ENCODE peak calls at places on chromosomes 4 and X, in four cellular contexts. S is progenitor cell of endocrine pancreas, A is tibial nerve, K is tibial artery. C is an unnamed sample.

GRCh38 chr4:4711902-4712301 is 147.6 kb upstream of the MSX1 start:
- DNase-seq in S (no peak), A (no peak), K (no peak), C (no peak)

GRCh38 chr4:7904108-7904516 is 35.5 kb downstream of the AFAP1 start:
- DNase-seq in S (no peak), K (no peak), A (no peak), C (no peak)

GRCh38 chr4:24772061-24772705 is 23.2 kb upstream of the SOD3 start:
- DNase-seq in K (no peak), S (no peak), A (no peak), C (no peak)

GRCh38 chrX:14027031-14027430 is 2.7 kb downstream of the GEMIN8 start:
- DNase-seq in A (no peak), S (no peak), K (no peak), C (no peak)

GRCh38 chr4:53617101-53617680 is 25.9 kb upstream of the LNX1 start:
- DNase-seq in S (no peak), A (no peak), K (no peak), C (no peak)

GRCh38 chr4:182240161-182241130 is 2.8 kb upstream of the TENM3 start:
- DNase-seq in A (no peak), S (no peak), K (no peak), C (no peak)

GRCh38 chr4:178471385-178471784 is 1029.1 kb upstream of the AGA start:
- DNase-seq in S (no peak), K (no peak), A (no peak), C (no peak)

GRCh38 chrX:119686087-119686639 is 6.8 kb downstream of the SEPTIN6 start:
- DNase-seq in S (no peak), K (no peak), A (no peak), C (no peak)

GRCh38 chrX:132745593-132745992 is 212.8 kb downstream of the HS6ST2 start:
- DNase-seq in A (no peak), S (no peak), K (no peak), C (no peak)

GRCh38 chr4:42282081-42282901 is 115.0 kb upstream of the SHISA3 start:
- DNase-seq in A (peak; percentile 51), S (peak; percentile 31), K (no peak), C (no peak)

GRCh38 chr4:129218897-129219296 is 122.9 kb downstream of the C4orf33 start:
- DNase-seq in S (no peak), A (no peak), K (no peak), C (no peak)

GRCh38 chr4:7944568-7945220 is 5.0 kb upstream of the AFAP1 start:
- DNase-seq in A (no peak), S (no peak), K (no peak), C (no peak)

GRCh38 chrX:153884136-153885076 is 1.6 kb downstream of the L1CAM start:
- DNase-seq in K (no peak), S (no peak), A (no peak), C (no peak)

GRCh38 chr4:113952452-113953029 is 26.9 kb downstream of the ARSJ start:
- DNase-seq in S (peak; percentile 32), A (no peak), K (no peak), C (no peak)

GRCh38 chr4:6134612-6135220 is 65.6 kb downstream of the JAKMIP1 start:
- DNase-seq in A (no peak), K (no peak), S (no peak), C (peak; percentile 28)

GRCh38 chr4:40995850-40996249 is 218.5 kb downstream of the APBB2 start:
- DNase-seq in A (no peak), S (no peak), K (no peak), C (no peak)

GRCh38 chrX:70494441-70494840 is 49.8 kb downstream of the DLG3 start:
- DNase-seq in K (no peak), S (no peak), A (no peak), C (no peak)

GRCh38 chr4:105197777-105198176 is 51.1 kb downstream of the TET2 start:
- DNase-seq in A (no peak), K (no peak), S (no peak), C (no peak)

GRCh38 chr4:9904976-9905587 is 116.2 kb downstream of the SLC2A9 start:
- DNase-seq in K (no peak), A (no peak), S (no peak), C (no peak)

GRCh38 chr4:21901831-21902230 is 46.7 kb downstream of the KCNIP4 start:
- DNase-seq in K (no peak), S (no peak), A (no peak), C (no peak)

GRCh38 chr4:105106416-105106815 is 40.3 kb upstream of the TET2 start:
- DNase-seq in A (no peak), K (no peak), S (no peak), C (no peak)

GRCh38 chrX:25003066-25003849 is 12.5 kb downstream of the ARX start:
- DNase-seq in S (no peak), A (no peak), K (no peak), C (no peak)

GRCh38 chrX:63686878-63687714 is 97.9 kb downstream of the ARHGEF9 start:
- DNase-seq in S (no peak), K (no peak), A (no peak), C (no peak)

GRCh38 chrX:56766554-56767412 is 37.7 kb downstream of the NBDY start:
- DNase-seq in A (no peak), K (no peak), S (no peak), C (no peak)

GRCh38 chrX:47560179-47560830 is 700 bp upstream of the ARAF start:
- DNase-seq in A (no peak), S (no peak), K (no peak), C (no peak)

GRCh38 chrX:46715521-46715920 is 43.4 kb downstream of the SLC9A7 start:
- DNase-seq in A (no peak), S (no peak), K (no peak), C (no peak)

GRCh38 chrX:97311066-97311778 is 427.5 kb downstream of the RPA4 start:
- DNase-seq in S (no peak), K (no peak), A (no peak), C (no peak)

GRCh38 chr4:48905363-48906015 is 1.1 kb downstream of the OCIAD2 start:
- DNase-seq in S (no peak), K (no peak), A (no peak), C (no peak)

GRCh38 chrX:115898382-115899001 is 272.1 kb upstream of the AGTR2 start:
- DNase-seq in A (no peak), S (no peak), K (no peak), C (no peak)

GRCh38 chr4:138975225-138975624 is 40.4 kb upstream of the NOCT start:
- DNase-seq in A (no peak), S (no peak), K (no peak), C (no peak)

GRCh38 chr4:27178066-27178465 is 317.4 kb downstream of the STIM2 start:
- DNase-seq in A (no peak), S (no peak), K (no peak), C (no peak)

GRCh38 chr4:27181672-27182071 is 321.0 kb downstream of the STIM2 start:
- DNase-seq in S (no peak), K (no peak), A (no peak), C (no peak)

GRCh38 chr4:27176881-27177280 is 316.2 kb downstream of the STIM2 start:
- DNase-seq in A (no peak), K (no peak), S (no peak), C (no peak)

GRCh38 chr4:27176400-27176799 is 315.8 kb downstream of the STIM2 start:
- DNase-seq in S (no peak), K (no peak), A (no peak), C (no peak)
- TF ChIP-seq CTCF in S (peak; percentile 58), K (no peak), A (no peak), C (no peak)

DNA sequence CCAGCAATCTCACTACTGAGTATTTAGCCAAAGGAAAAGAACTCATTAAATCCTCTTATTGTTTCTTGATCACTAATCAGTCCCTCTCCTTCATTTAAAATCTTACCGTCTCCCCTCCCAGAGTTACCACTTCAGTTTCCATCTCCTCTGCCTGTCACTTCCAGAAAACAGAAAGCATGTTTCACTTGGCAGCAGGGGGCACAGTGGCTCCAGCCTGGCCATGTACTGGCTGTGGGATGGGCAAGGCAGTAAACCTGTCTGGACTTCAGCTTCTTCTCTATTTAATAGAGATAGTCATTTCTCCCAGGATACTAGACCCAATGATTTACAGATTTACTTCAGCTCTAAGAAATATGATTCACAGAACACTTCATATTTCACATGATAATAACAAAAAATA is 63.2 kb downstream of the CD40LG start:
- DNase-seq in S (no peak), A (peak; percentile 28), K (peak; percentile 62), C (no peak)
- TF ChIP-seq CTCF in S (no peak), A (peak; percentile 30), K (peak; percentile 40), C (no peak)

DNA sequence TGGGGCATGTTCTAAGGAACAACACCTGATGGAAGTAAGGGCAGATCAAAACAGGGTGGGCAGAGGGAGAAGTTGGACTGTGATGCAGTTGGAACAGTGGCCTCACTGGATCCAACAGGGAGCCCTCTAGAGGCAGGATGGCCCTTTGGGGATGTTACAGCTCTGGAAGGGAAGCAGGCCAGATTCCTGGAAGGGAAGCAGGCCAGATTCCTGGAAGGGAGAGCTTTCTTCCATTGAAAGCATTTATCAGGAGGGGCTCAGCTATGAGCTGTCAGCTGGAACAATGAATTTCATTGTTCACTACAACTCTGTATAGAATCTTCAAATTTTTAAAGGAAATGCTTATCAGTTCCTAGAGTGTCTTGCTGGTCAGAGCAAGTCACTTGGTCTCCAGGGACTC is 17.7 kb downstream of the IL15 start:
- DNase-seq in K (no peak), A (no peak), S (no peak), C (no peak)
- TF ChIP-seq CTCF in K (no peak), A (no peak), S (peak; percentile 58), C (no peak)

GRCh38 chr4:148330161-148330560 is 112.1 kb downstream of the NR3C2 start:
- DNase-seq in K (no peak), A (no peak), S (no peak), C (no peak)

GRCh38 chr4:148329751-148330150 is 112.5 kb downstream of the NR3C2 start:
- DNase-seq in A (no peak), S (no peak), K (no peak), C (no peak)

GRCh38 chr4:148330724-148331123 is 111.5 kb downstream of the NR3C2 start:
- DNase-seq in A (no peak), S (no peak), K (no peak), C (no peak)

GRCh38 chr4:148333265-148333664 is 108.9 kb downstream of the NR3C2 start:
- DNase-seq in A (no peak), S (no peak), K (no peak), C (no peak)

GRCh38 chr4:148327683-148328082 is 114.5 kb downstream of the NR3C2 start:
- DNase-seq in K (no peak), A (no peak), S (no peak), C (no peak)
- TF ChIP-seq CTCF in K (no peak), A (no peak), S (no peak), C (no peak)

GRCh38 chrX:53239474-53239873 is 14.5 kb upstream of the KDM5C start:
- DNase-seq in A (no peak), S (no peak), K (no peak), C (no peak)
- TF ChIP-seq CTCF in A (no peak), S (no peak), K (no peak), C (no peak)

DNA sequence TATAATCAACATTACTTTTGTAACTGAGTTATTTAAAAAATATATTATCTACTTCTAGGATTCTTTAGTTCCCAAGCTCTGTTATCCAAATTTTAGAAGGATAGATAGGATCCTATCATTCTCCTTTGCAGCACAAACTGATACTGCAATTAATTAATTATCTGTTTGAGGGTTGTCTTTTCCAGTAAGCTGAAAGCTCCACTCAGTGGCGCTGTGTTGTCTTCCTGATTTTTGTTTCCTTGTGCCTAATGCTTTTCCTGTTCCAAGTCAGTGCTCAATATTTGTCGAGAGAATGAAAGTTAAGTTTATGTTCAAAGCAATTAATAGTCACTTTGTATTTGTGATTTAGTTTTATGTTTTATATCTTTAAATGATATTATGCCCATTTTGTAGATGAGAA is 107.4 kb upstream of the ANK2 start:
- DNase-seq in K (no peak), S (no peak), A (no peak), C (no peak)
- TF ChIP-seq CTCF in K (no peak), S (no peak), A (no peak), C (no peak)

C was measured in natural killer cell.